ENCODE peak calls at places on chromosome 15, in five cellular contexts. O, C, K, Y and Z are unnamed samples.

GRCh38 chr15:83565553-83566159 is 88.3 kb upstream of the ADAMTSL3 start:
- DNase-seq in Y (peak; percentile 56), O (no peak), C (peak; percentile 34), K (peak; percentile 19), Z (no peak)

GRCh38 chr15:39874890-39875549 is 45.0 kb downstream of the GPR176 start:
- DNase-seq in Y (no peak), O (no peak), C (peak; percentile 54), K (no peak), Z (no peak)

GRCh38 chr15:67149859-67150824 is 84.7 kb downstream of the SMAD3 start:
- DNase-seq in C (peak; percentile 100), O (no peak), K (peak; percentile 99), Y (peak; percentile 45), Z (peak; percentile 76)

GRCh38 chr15:50813865-50814264 is 48.4 kb upstream of the SPPL2A start:
- DNase-seq in Y (no peak), C (no peak), O (no peak), K (no peak), Z (no peak)

GRCh38 chr15:23467110-23467600 is 20.1 kb upstream of the GOLGA6L2 start:
- DNase-seq in C (peak; percentile 1), K (peak; percentile 11), O (no peak), Y (no peak), Z (no peak)

GRCh38 chr15:90790561-90790960 is 73.4 kb downstream of the BLM start:
- DNase-seq in C (no peak), K (no peak), Y (no peak), O (no peak), Z (no peak)

GRCh38 chr15:43370975-43371974 is at the start of the genes TUBGCP4 and ZSCAN29:
- DNase-seq in C (peak; percentile 83), Y (peak; percentile 90), K (peak; percentile 62), O (peak; percentile 93), Z (peak; percentile 94)

GRCh38 chr15:81480645-81481053 is 106.6 kb upstream of the TMC3 start:
- DNase-seq in Y (peak; percentile 64), O (peak; percentile 54), C (peak; percentile 64), K (peak; percentile 69), Z (peak; percentile 45)

GRCh38 chr15:89114974-89115373 is 26.7 kb downstream of the ABHD2 start:
- DNase-seq in Y (no peak), O (no peak), C (peak; percentile 37), K (peak; percentile 84), Z (no peak)

GRCh38 chr15:55586808-55587207 is 1.3 kb downstream of the PYGO1 start:
- DNase-seq in K (peak; percentile 1), Y (no peak), C (peak; percentile 28), O (no peak), Z (no peak)

GRCh38 chr15:74651251-74651741 is 35.7 kb downstream of the CLK3 start:
- DNase-seq in O (no peak), Y (no peak), K (no peak), C (no peak), Z (no peak)

GRCh38 chr15:42146551-42147430 is 9.6 kb downstream of the PLA2G4F start:
- DNase-seq in K (no peak), Y (no peak), C (no peak), O (no peak), Z (peak; percentile 23)

GRCh38 chr15:97470417-97470816 is 490.1 kb upstream of the ARRDC4 start:
- DNase-seq in Y (no peak), O (no peak), C (no peak), K (no peak), Z (no peak)

GRCh38 chr15:32641517-32642059 is at the start of gene SCG5:
- DNase-seq in O (peak; percentile 85), K (peak; percentile 49), Y (peak; percentile 48), C (no peak), Z (peak; percentile 94)

GRCh38 chr15:31440754-31441298 is 114.2 kb downstream of the KLF13 start:
- DNase-seq in K (peak; percentile 27), O (no peak), C (peak; percentile 59), Y (peak; percentile 20), Z (no peak)

GRCh38 chr15:101348643-101349496 is 53.8 kb upstream of the SNRPA1 start:
- DNase-seq in O (no peak), C (no peak), Y (no peak), K (no peak), Z (no peak)

GRCh38 chr15:38526158-38526557 is 38.5 kb downstream of the RASGRP1 start:
- DNase-seq in K (no peak), Y (no peak), O (no peak), C (no peak), Z (no peak)

GRCh38 chr15:43509002-43509922 is 8.1 kb upstream of the MAP1A start:
- DNase-seq in O (no peak), C (peak; percentile 62), Y (no peak), K (no peak), Z (no peak)

GRCh38 chr15:69574506-69574905 is 121.9 kb downstream of the RPLP1 start:
- DNase-seq in O (no peak), C (no peak), K (no peak), Y (no peak), Z (no peak)

GRCh38 chr15:69265347-69265955 is 33.3 kb upstream of the PAQR5 start:
- DNase-seq in Y (no peak), C (peak; percentile 31), K (peak; percentile 17), O (no peak), Z (no peak)

GRCh38 chr15:65055201-65055870 is 10.1 kb downstream of the SLC51B start:
- DNase-seq in O (no peak), K (peak; percentile 45), C (peak; percentile 40), Y (no peak), Z (no peak)

GRCh38 chr15:68553994-68554715 is 24.6 kb upstream of the CORO2B start:
- DNase-seq in O (peak; percentile 94), Y (peak; percentile 79), K (peak; percentile 58), C (peak; percentile 65), Z (peak; percentile 72)

GRCh38 chr15:70508561-70509281 is 254.6 kb downstream of the UACA start:
- DNase-seq in O (no peak), C (peak; percentile 87), K (peak; percentile 88), Y (no peak), Z (no peak)

GRCh38 chr15:51647128-51647562 is 24.6 kb upstream of the DMXL2 start:
- DNase-seq in C (peak; percentile 35), O (no peak), K (peak; percentile 43), Y (no peak), Z (no peak)

GRCh38 chr15:68310178-68310810 is 32.7 kb downstream of the FEM1B start:
- DNase-seq in C (no peak), Y (no peak), O (peak; percentile 45), K (no peak), Z (peak; percentile 27)

GRCh38 chr15:49223536-49224274 is 53.7 kb downstream of the GALK2 start:
- DNase-seq in Y (no peak), O (no peak), C (peak; percentile 53), K (no peak), Z (no peak)

GRCh38 chr15:71013446-71013845 is 101.8 kb upstream of the THSD4 start:
- DNase-seq in O (no peak), K (peak; percentile 38), C (no peak), Y (no peak), Z (no peak)

GRCh38 chr15:30922469-30923311 is 19.0 kb downstream of the FAN1 start:
- DNase-seq in O (peak; percentile 58), Y (peak; percentile 79), K (peak; percentile 50), C (peak; percentile 2), Z (peak; percentile 83)

DNA sequence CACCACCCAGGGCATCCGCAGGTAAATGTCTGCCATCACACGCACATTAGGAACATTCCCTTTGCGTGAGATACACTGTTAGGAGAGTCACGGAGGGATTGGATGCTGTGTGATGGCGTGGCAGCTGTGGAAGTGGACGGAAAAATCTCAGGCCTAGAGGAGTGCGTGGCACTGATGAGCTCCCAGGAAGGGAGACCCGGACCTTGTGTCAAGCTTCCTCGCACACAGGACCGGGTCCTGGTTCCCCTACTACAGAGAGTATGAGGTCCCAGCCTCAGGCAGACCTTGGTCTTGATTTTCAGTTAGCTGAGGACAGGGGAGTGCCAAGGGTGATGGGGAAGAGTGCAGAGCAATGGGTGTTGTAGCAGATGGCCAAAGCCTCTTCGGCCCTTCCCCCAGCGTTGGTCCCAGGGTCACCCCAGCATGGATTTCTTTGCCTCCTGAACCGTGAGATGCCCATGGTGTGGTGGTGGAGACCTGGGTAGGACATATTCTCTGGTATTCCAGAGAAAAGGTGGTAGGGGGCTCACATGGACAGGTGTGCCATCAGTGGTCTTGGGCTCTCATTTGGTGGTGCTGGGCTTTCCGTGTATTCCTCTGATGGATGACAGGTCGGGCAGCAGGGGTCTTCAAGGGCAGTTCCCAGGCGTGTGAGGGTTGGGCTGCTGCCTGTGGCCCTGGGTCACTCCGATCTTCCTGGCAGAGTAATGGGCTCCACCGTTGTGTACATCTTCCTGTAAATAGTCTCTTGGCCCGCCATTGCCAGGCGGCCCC is 105.1 kb downstream of the SNRPN start:
- DNase-seq in O (no peak), K (no peak), Y (no peak), C (no peak), Z (peak; percentile 22)
- H3K9me3 ChIP-seq in O (peaks cover 95% of the 10 kb centered on the region), K (peaks cover 100% of the 10 kb centered on the region), Y (peaks cover 100% of the 10 kb centered on the region), C (peaks cover 100% of the 10 kb centered on the region), Z (peaks cover 96% of the 10 kb centered on the region)

GRCh38 chr15:60583194-60583593 is 104.3 kb upstream of the ICE2 start:
- DNase-seq in C (no peak), Y (no peak), K (no peak), O (no peak), Z (no peak)

GRCh38 chr15:60582370-60583036 is 103.6 kb upstream of the ICE2 start:
- DNase-seq in K (peak; percentile 54), C (peak; percentile 37), Y (no peak), O (no peak), Z (no peak)

GRCh38 chr15:60583946-60584345 is 105.0 kb upstream of the ICE2 start:
- DNase-seq in Y (no peak), K (no peak), O (no peak), C (no peak), Z (no peak)

GRCh38 chr15:60580068-60580467 is 101.1 kb upstream of the ICE2 start:
- DNase-seq in C (no peak), O (no peak), Y (no peak), K (no peak), Z (no peak)

GRCh38 chr15:60580650-60581415 is 101.9 kb upstream of the ICE2 start:
- DNase-seq in O (no peak), K (no peak), Y (no peak), C (no peak), Z (no peak)
- H2BK15ac ChIP-seq in O (no peak overlapping the region), K (no peak overlapping the region), Y (no peak overlapping the region), C (no peak overlapping the region), Z (no peak overlapping the region)

DNA sequence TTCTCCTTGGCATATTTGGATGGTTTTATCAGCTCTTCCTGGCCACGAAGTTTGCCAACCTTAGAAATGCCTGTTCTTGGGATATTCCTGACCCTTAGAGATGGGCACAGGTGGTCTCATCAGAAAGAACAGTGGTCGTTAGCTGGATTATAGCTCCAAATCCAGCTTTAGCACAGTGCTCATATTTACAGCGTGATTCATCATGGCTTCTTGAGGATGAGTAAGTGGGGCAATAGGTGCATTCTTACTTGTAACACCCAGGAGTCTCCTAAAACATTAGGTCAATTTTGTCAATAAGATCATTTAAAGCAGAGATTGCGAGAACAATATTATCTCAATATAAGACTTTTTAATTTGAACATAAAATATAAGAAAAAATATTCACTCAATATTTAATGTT is 191.9 kb downstream of the GABRB3 start:
- DNase-seq in Y (no peak), C (no peak), K (no peak), O (no peak), Z (no peak)
- H3K9me3 ChIP-seq in Y (no peaks in the 10 kb centered on the region), C (peaks cover 9% of the 10 kb centered on the region), K (peaks cover 29% of the 10 kb centered on the region), O (no peaks in the 10 kb centered on the region), Z (no peaks in the 10 kb centered on the region)

DNA sequence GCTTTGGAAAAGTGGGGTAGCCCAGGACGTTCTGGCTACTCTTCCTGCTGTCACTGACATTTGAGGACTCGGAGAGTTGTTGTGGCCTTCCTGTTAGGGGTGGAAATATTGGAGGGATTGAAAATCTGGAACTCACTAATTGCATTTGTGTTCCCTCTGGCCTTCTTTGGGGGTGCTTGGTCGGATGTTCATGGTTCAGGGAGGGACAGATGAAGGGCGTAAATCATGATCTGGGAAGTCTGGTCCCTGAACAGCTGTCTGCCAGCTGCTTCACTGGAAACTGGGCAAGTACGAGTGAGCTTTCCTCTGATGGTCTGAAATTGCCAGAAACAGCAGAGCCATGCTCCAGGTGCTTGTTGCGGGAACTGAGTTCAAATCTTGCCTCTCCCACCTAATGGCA is 327.8 kb upstream of the C2CD4B start:
- DNase-seq in C (no peak), O (no peak), K (no peak), Y (no peak), Z (no peak)
- H2BK15ac ChIP-seq in C (no peak overlapping the region), O (no peak overlapping the region), K (no peak overlapping the region), Y (no peak overlapping the region), Z (no peak overlapping the region)